ENCODE peak calls at places on chromosomes 13 and 19, in ten cellular contexts. V, B, G, S, T, N, E, Y, M and J are unnamed samples.

GRCh38 chr13:50599046-50599445 is 244.4 kb downstream of the DLEU7 start:
- DNase-seq in V (no peak), B (no peak), G (no peak), S (no peak), T (no peak), N (no peak), E (no peak), Y (no peak), M (no peak), J (no peak)

GRCh38 chr19:27774827-27775226 is 1438.1 kb downstream of the UQCRFS1 start:
- DNase-seq in V (no peak), B (peak; percentile 36), G (no peak), S (no peak), T (no peak), N (no peak), E (no peak), Y (peak; percentile 86), M (no peak), J (no peak)

GRCh38 chr19:5677156-5677555 is 3.2 kb downstream of the MICOS13 start:
- DNase-seq in V (no peak), B (no peak), G (no peak), S (no peak), T (no peak), N (no peak), E (no peak), Y (no peak), M (no peak), J (no peak)

GRCh38 chr13:40943073-40943472 is 76.0 kb downstream of the ELF1 start:
- DNase-seq in V (no peak), B (no peak), G (peak; percentile 17), S (no peak), T (no peak), N (no peak), E (no peak), Y (no peak), M (no peak), J (no peak)

GRCh38 chr13:31765441-31765840 is 26.1 kb downstream of the RXFP2 start:
- DNase-seq in V (no peak), B (no peak), G (no peak), S (no peak), T (no peak), N (no peak), E (no peak), Y (no peak), M (no peak), J (no peak)

GRCh38 chr13:100825551-100825950 is 151.0 kb upstream of the TMTC4 start:
- DNase-seq in V (no peak), B (no peak), G (no peak), S (no peak), T (no peak), N (no peak), E (no peak), Y (no peak), M (no peak), J (no peak)

GRCh38 chr13:20431080-20431479 is 94.6 kb downstream of the CRYL1 start:
- DNase-seq in V (no peak), B (no peak), G (no peak), S (peak; percentile 27), T (no peak), N (no peak), E (no peak), Y (no peak), M (no peak), J (no peak)

GRCh38 chr13:33260168-33261098 is 25.1 kb downstream of the STARD13 start:
- DNase-seq in V (no peak), B (no peak), G (no peak), S (no peak), T (no peak), N (no peak), E (no peak), Y (no peak), M (no peak), J (no peak)

GRCh38 chr19:17831419-17831888 is 10.1 kb upstream of the INSL3 start:
- DNase-seq in V (no peak), B (peak; percentile 52), G (no peak), S (no peak), T (no peak), N (no peak), E (peak; percentile 49), Y (no peak), M (no peak), J (no peak)

GRCh38 chr19:32458500-32459123 is 53.0 kb downstream of the DPY19L3 start:
- DNase-seq in V (no peak), B (no peak), G (no peak), S (no peak), T (no peak), N (no peak), E (no peak), Y (no peak), M (no peak), J (no peak)

GRCh38 chr13:69040898-69041297 is 1066.7 kb upstream of the ATXN8OS start:
- DNase-seq in V (no peak), B (no peak), G (no peak), S (no peak), T (no peak), N (no peak), E (no peak), Y (no peak), M (no peak), J (no peak)

GRCh38 chr13:69035771-69036170 is 1071.9 kb upstream of the ATXN8OS start:
- DNase-seq in V (no peak), B (no peak), G (no peak), S (no peak), T (no peak), N (no peak), E (no peak), Y (no peak), M (no peak), J (no peak)
- TF ChIP-seq CTCF in V (no peak), B (no peak), G (no peak), S (no peak), T (no peak), N (no peak), E (no peak), Y (no peak), M (no peak), J (no peak)

DNA sequence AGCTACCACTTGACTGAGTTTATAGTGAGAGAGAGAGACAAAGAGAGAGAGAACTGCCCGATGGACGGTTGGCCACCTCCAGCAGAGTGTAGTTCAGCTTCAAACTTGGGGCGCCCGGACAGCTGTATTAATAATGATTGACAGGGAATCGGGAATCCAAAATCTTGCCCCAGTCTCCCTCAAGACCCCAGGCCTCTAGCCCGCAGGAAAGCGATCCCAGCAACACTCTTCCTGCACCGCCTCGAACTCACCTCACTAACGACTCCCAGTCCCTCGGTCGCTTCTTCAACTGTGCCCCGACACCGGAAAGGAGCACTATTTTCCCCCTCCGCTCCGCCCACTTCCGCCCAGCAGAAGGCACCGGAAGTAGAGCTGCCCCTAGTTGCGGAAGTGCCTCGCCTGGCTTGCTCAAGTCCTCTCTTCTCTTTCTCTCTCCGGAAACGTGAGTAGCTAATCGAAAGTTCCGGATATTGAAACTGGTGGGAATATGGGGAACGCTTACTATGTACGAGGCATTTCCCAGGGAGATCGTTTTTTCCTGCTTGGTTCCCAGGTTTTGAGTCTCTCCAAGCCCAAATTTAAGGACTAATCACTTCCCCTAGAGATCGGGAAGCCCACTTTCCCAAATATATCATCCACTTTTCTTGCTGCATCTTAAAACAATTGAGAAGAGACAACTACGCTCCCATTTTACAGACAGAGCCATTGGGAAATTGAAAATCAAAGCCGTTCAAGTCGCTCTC is at the start of gene NOSIP:
- DNase-seq in V (peak; percentile 97), B (peak; percentile 96), G (peak; percentile 97), S (peak; percentile 94), T (peak; percentile 94), N (peak; percentile 79), E (peak; percentile 98), Y (peak; percentile 98), M (peak; percentile 94), J (peak; percentile 95)
- H3K27ac ChIP-seq in V (peak within 1 kb of the TSS; percentile 80), B (no peak within 1 kb of the TSS), G (peak within 1 kb of the TSS; percentile 89), S (peak within 1 kb of the TSS; percentile 52), T (peak within 1 kb of the TSS; percentile 59), N (peak within 1 kb of the TSS; percentile 62), E (no peak within 1 kb of the TSS), Y (peak within 1 kb of the TSS; percentile 9), M (peak within 1 kb of the TSS; percentile 82), J (peak within 1 kb of the TSS; percentile 79)

GRCh38 chr19:14375055-14375581 is 6.1 kb upstream of the ADGRE5 start:
- DNase-seq in V (peak; percentile 70), B (no peak), G (peak; percentile 52), S (no peak), T (no peak), N (no peak), E (no peak), Y (no peak), M (no peak), J (peak; percentile 81)
- H3K4me1 ChIP-seq in V (peaks cover 24% of the 10 kb centered on the region), B (peaks cover 1% of the 10 kb centered on the region), G (peaks cover 46% of the 10 kb centered on the region), S (no peaks in the 10 kb centered on the region), T (no peaks in the 10 kb centered on the region), N (peaks cover 39% of the 10 kb centered on the region), E (peaks cover 27% of the 10 kb centered on the region), Y (no peaks in the 10 kb centered on the region), M (peaks cover 5% of the 10 kb centered on the region), J (peaks cover 72% of the 10 kb centered on the region)

GRCh38 chr19:1651548-1652394 is 644 bp downstream of the TCF3 start:
- DNase-seq in V (peak; percentile 68), B (no peak), G (no peak), S (no peak), T (peak; percentile 9), N (no peak), E (peak; percentile 79), Y (no peak), M (peak; percentile 28), J (peak; percentile 66)
- TF ChIP-seq CTCF in V (no peak), B (no peak), G (no peak), S (no peak), T (no peak), N (no peak), E (no peak), Y (no peak), M (peak; percentile 6), J (no peak)

GRCh38 chr19:35099155-35099896 is 16.3 kb upstream of the FXYD3 start:
- DNase-seq in V (no peak), B (no peak), G (no peak), S (no peak), T (no peak), N (no peak), E (no peak), Y (no peak), M (no peak), J (no peak)

GRCh38 chr19:35093430-35093829 is 22.2 kb upstream of the FXYD3 start:
- DNase-seq in V (no peak), B (no peak), G (no peak), S (no peak), T (no peak), N (no peak), E (no peak), Y (no peak), M (no peak), J (no peak)

GRCh38 chr19:35093941-35094647 is 21.5 kb upstream of the FXYD3 start:
- DNase-seq in V (no peak), B (no peak), G (no peak), S (no peak), T (no peak), N (no peak), E (no peak), Y (no peak), M (no peak), J (peak; percentile 6)

GRCh38 chr19:35098413-35099049 is 17.1 kb upstream of the FXYD3 start:
- DNase-seq in V (no peak), B (no peak), G (no peak), S (no peak), T (no peak), N (no peak), E (no peak), Y (no peak), M (no peak), J (no peak)

GRCh38 chr19:35095667-35096368 is 19.8 kb upstream of the FXYD3 start:
- DNase-seq in V (no peak), B (no peak), G (no peak), S (no peak), T (no peak), N (no peak), E (no peak), Y (no peak), M (no peak), J (no peak)
- H3K27ac ChIP-seq in V (no peak overlapping the region), B (no peak overlapping the region), G (no peak overlapping the region), S (no peak overlapping the region), T (peak overlapping the region; percentile 72), N (no peak overlapping the region), E (no peak overlapping the region), Y (no peak overlapping the region), M (no peak overlapping the region), J (no peak overlapping the region)